ENCODE peak calls at places on chromosomes 6 and 20, in four cellular contexts. G is globus pallidus; S is HS-27A; N is activated CD8-positive, alpha-beta memory T cell treated with anti-CD3 and anti-CD28 coated beads for 1 hour. D is an unnamed sample.

GRCh38 chr20:33119725-33120720 is 40.6 kb downstream of the BPIFB4 start:
- DNase-seq in G (no peak), S (no peak), N (no peak), D (no peak)

GRCh38 chr20:2118783-2119182 is 17.2 kb downstream of the STK35 start:
- DNase-seq in G (no peak), S (no peak), N (no peak), D (no peak)

GRCh38 chr20:49699200-49699992 is 14.3 kb downstream of the B4GALT5 start:
- DNase-seq in G (no peak), S (peak), N (no peak), D (no peak)

GRCh38 chr6:154276810-154277577 is 79.6 kb downstream of the IPCEF1 start:
- DNase-seq in G (peak), S (no peak), N (no peak), D (no peak)

GRCh38 chr6:143236151-143236788 is 175.6 kb downstream of the AIG1 start:
- DNase-seq in G (no peak), S (no peak), N (no peak), D (no peak)

GRCh38 chr6:170093658-170094596 is 197.0 kb downstream of the DLL1 start:
- DNase-seq in G (no peak), S (no peak), N (no peak), D (no peak)

GRCh38 chr6:121856296-121856695 is 420.9 kb downstream of the GJA1 start:
- DNase-seq in G (no peak), S (no peak), N (no peak), D (no peak)

GRCh38 chr6:31579546-31580445 is 2.4 kb downstream of the LTB start:
- DNase-seq in G (no peak), S (no peak), N (no peak), D (no peak)

GRCh38 chr20:58719971-58720371 is 27.4 kb downstream of the NPEPL1 start:
- DNase-seq in G (no peak), S (no peak), N (no peak), D (no peak)

GRCh38 chr6:45927421-45928234 is 88.0 kb downstream of the CLIC5 start:
- DNase-seq in G (no peak), S (no peak), N (no peak), D (no peak)

GRCh38 chr6:41733349-41733706 is 2.1 kb downstream of the TFEB start:
- DNase-seq in G (peak), S (no peak), N (no peak), D (no peak)

GRCh38 chr6:71228461-71229041 is 60.1 kb upstream of the OGFRL1 start:
- DNase-seq in G (no peak), S (no peak), N (no peak), D (no peak)